ENCODE peak calls at places on chromosomes 1 and 21, in eight cellular contexts. Y is AG20443; P is KG1; M is NCI-H1092 treated with DMSO at 0.1 percent for 48 hours; A is activated CD4-positive, alpha-beta T cell treated with anti-CD3 and anti-CD28 coated beads for 48 hours; X is NCI-H146; K is AG08395; D is HEK293T. S is an unnamed sample.

GRCh38 chr21:37568415-37568814 is 201.8 kb downstream of the DYRK1A start:
- DNase-seq in K (no peak), A (no peak), X (no peak), P (no peak), M (no peak), Y (no peak), D (no peak), S (no peak)

GRCh38 chr1:113963281-113963906 is 15.9 kb upstream of the OLFML3 start:
- DNase-seq in M (no peak), X (no peak), Y (no peak), A (no peak), P (no peak), K (no peak), D (no peak), S (no peak)

GRCh38 chr1:56934400-56935080 is 31.3 kb downstream of the C8B start:
- DNase-seq in M (no peak), D (no peak), Y (peak), K (peak), X (no peak), A (no peak), P (no peak), S (peak)

GRCh38 chr1:7808253-7808844 is 24.3 kb downstream of the PER3 start:
- DNase-seq in M (peak), Y (no peak), D (peak), P (no peak), X (peak), K (peak), A (no peak), S (peak)

GRCh38 chr21:38494254-38494648 is 4.0 kb downstream of the ERG start:
- DNase-seq in Y (no peak), P (no peak), X (no peak), K (no peak), A (no peak), M (no peak), D (no peak), S (no peak)

GRCh38 chr1:6991271-6991670 is 206.0 kb downstream of the CAMTA1 start:
- DNase-seq in A (no peak), X (no peak), M (no peak), K (peak), D (no peak), P (no peak), Y (no peak), S (peak)

GRCh38 chr1:225819346-225820192 is 9.6 kb downstream of the EPHX1 start:
- DNase-seq in D (no peak), Y (no peak), X (no peak), K (no peak), A (no peak), M (no peak), P (no peak), S (no peak)

GRCh38 chr1:39933956-39934941 is 20.7 kb upstream of the MFSD2A start:
- DNase-seq in A (no peak), X (no peak), P (peak), K (peak), D (no peak), Y (peak), M (no peak), S (peak)

GRCh38 chr1:165793951-165794350 is 25.3 kb upstream of the TMCO1 start:
- DNase-seq in X (no peak), Y (no peak), K (no peak), M (no peak), D (no peak), P (no peak), A (no peak), S (no peak)

GRCh38 chr1:53265581-53265980 is 27.3 kb upstream of the MAGOH start:
- DNase-seq in K (peak), Y (peak), P (no peak), A (no peak), D (no peak), X (no peak), M (no peak), S (peak)